ENCODE peak calls at places on chromosome 4, in four cellular contexts. O, T, Y and Z are unnamed samples.

GRCh38 chr4:114077610-114078009 is 98.2 kb upstream of the ARSJ start:
- DNase-seq in O (peak; percentile 59), T (peak; percentile 70), Y (no peak), Z (no peak)

GRCh38 chr4:110518889-110519490 is 43.0 kb downstream of the ENPEP start:
- DNase-seq in O (no peak), T (peak; percentile 23), Y (no peak), Z (no peak)

GRCh38 chr4:25484243-25484721 is 107.2 kb downstream of the ANAPC4 start:
- DNase-seq in O (no peak), T (no peak), Y (no peak), Z (no peak)

GRCh38 chr4:102318526-102318925 is 26.8 kb downstream of the SLC39A8 start:
- DNase-seq in O (no peak), T (no peak), Y (no peak), Z (no peak)

GRCh38 chr4:52979821-52980590 is 117.9 kb downstream of the RASL11B start:
- DNase-seq in O (no peak), T (no peak), Y (no peak), Z (no peak)

GRCh38 chr4:77917075-77917474 is 54.4 kb downstream of the MRPL1 start:
- DNase-seq in O (no peak), T (no peak), Y (no peak), Z (no peak)

GRCh38 chr4:10011885-10012284 is 9.4 kb downstream of the SLC2A9 start:
- DNase-seq in O (no peak), T (no peak), Y (no peak), Z (no peak)

GRCh38 chr4:40311811-40312346 is 23.3 kb upstream of the CHRNA9 start:
- DNase-seq in O (no peak), T (no peak), Y (no peak), Z (no peak)

GRCh38 chr4:89712141-89712540 is 124.8 kb downstream of the SNCA start:
- DNase-seq in O (no peak), T (peak; percentile 4), Y (no peak), Z (no peak)

GRCh38 chr4:86130160-86130933 is 229.5 kb downstream of the MAPK10 start:
- DNase-seq in O (no peak), T (no peak), Y (no peak), Z (no peak)

GRCh38 chr4:153076861-153077260 is 127.4 kb upstream of the TRIM2 start:
- DNase-seq in O (no peak), T (no peak), Y (no peak), Z (no peak)

GRCh38 chr4:173546776-173547175 is 16.7 kb upstream of the HAND2 start:
- DNase-seq in O (no peak), T (no peak), Y (no peak), Z (no peak)

GRCh38 chr4:173424899-173425805 is 26.2 kb upstream of the SCRG1 start:
- DNase-seq in O (no peak), T (peak; percentile 33), Y (no peak), Z (no peak)

GRCh38 chr4:122842984-122843531 is 16.4 kb downstream of the FGF2 start:
- DNase-seq in O (no peak), T (no peak), Y (no peak), Z (no peak)

GRCh38 chr4:123749408-123749807 is 352.8 kb downstream of the SPRY1 start:
- DNase-seq in O (no peak), T (no peak), Y (peak; percentile 77), Z (peak; percentile 67)

GRCh38 chr4:113008726-113009125 is 40.7 kb upstream of the ANK2 start:
- DNase-seq in O (no peak), T (no peak), Y (no peak), Z (no peak)

GRCh38 chr4:94831607-94832006 is 73.9 kb downstream of the BMPR1B start:
- DNase-seq in O (no peak), T (no peak), Y (no peak), Z (no peak)

GRCh38 chr4:115355329-115355728 is 241.9 kb upstream of the NDST4 start:
- DNase-seq in O (no peak), T (no peak), Y (no peak), Z (no peak)

GRCh38 chr4:37757705-37758104 is 68.8 kb upstream of the PGM2 start:
- DNase-seq in O (no peak), T (no peak), Y (no peak), Z (no peak)

GRCh38 chr4:99633772-99634171 is 23.9 kb downstream of the C4orf54 start:
- DNase-seq in O (peak; percentile 39), T (no peak), Y (no peak), Z (no peak)

GRCh38 chr4:51885371-51885770 is 42.4 kb downstream of the DCUN1D4 start:
- DNase-seq in O (peak; percentile 23), T (no peak), Y (no peak), Z (no peak)

GRCh38 chr4:70838400-70838971 is 1.2 kb downstream of the GRSF1 start:
- DNase-seq in O (no peak), T (no peak), Y (no peak), Z (no peak)

GRCh38 chr4:186948361-186949291 is 225.0 kb upstream of the FAT1 start:
- DNase-seq in O (no peak), T (no peak), Y (no peak), Z (no peak)

GRCh38 chr4:181966084-181966483 is 277.1 kb upstream of the TENM3 start:
- DNase-seq in O (no peak), T (no peak), Y (no peak), Z (no peak)

GRCh38 chr4:80184791-80185756 is 12.2 kb upstream of the PRDM8 start:
- DNase-seq in O (no peak), T (no peak), Y (no peak), Z (no peak)

GRCh38 chr4:10504510-10504909 is 47.3 kb upstream of the ZNF518B start:
- DNase-seq in O (no peak), T (no peak), Y (no peak), Z (no peak)

GRCh38 chr4:74768857-74769525 is 25.3 kb downstream of the BTC start:
- DNase-seq in O (peak; percentile 29), T (no peak), Y (no peak), Z (no peak)